ENCODE peak calls at places on chromosomes 12 and 14, in eight cellular contexts. R, A, G, S, W, V, N and I are unnamed samples.

GRCh38 chr12:52036587-52037171 is 14.6 kb upstream of the NR4A1 start:
- DNase-seq in G (peak), N (peak), R (peak), S (peak), V (peak), W (peak), A (peak), I (peak)

GRCh38 chr14:93903342-93904184 is 23.6 kb upstream of the FAM181A start:
- DNase-seq in R (peak), W (no peak), V (peak), N (no peak), G (no peak), A (no peak), S (no peak), I (peak)

GRCh38 chr12:65565601-65566560 is 258.4 kb upstream of the HMGA2 start:
- DNase-seq in R (peak), S (no peak), V (no peak), G (no peak), W (no peak), A (no peak), N (no peak), I (no peak)

GRCh38 chr12:120713861-120714482 is 3.7 kb downstream of the UNC119B start:
- DNase-seq in G (peak), S (peak), N (peak), V (peak), R (peak), W (peak), A (peak), I (peak)

GRCh38 chr12:122847921-122848421 is 12.7 kb downstream of the HIP1R start:
- DNase-seq in N (no peak), R (no peak), S (no peak), W (no peak), V (no peak), A (no peak), G (no peak), I (no peak)

GRCh38 chr12:124543052-124543590 is 24.3 kb downstream of the NCOR2 start:
- DNase-seq in V (no peak), A (no peak), R (no peak), G (no peak), N (no peak), W (no peak), S (no peak), I (peak)

GRCh38 chr12:124399622-124400021 is 104.7 kb downstream of the RFLNA start:
- DNase-seq in R (no peak), G (no peak), S (peak), N (no peak), A (no peak), W (peak), V (peak), I (peak)

GRCh38 chr14:90676859-90677258 is 139.4 kb downstream of the TTC7B start:
- DNase-seq in R (no peak), A (no peak), S (no peak), W (no peak), N (no peak), V (no peak), G (no peak), I (no peak)

GRCh38 chr12:114403044-114403689 is 2.8 kb downstream of the TBX5 start:
- DNase-seq in S (peak), N (no peak), V (no peak), G (no peak), W (no peak), R (no peak), A (no peak), I (peak)

GRCh38 chr14:83463500-83464098 is 1929.9 kb upstream of the SEL1L start:
- DNase-seq in N (peak), V (peak), S (no peak), A (no peak), W (no peak), R (peak), G (no peak), I (peak)

GRCh38 chr14:78967111-78967809 is 797.1 kb downstream of the NRXN3 start:
- DNase-seq in A (no peak), V (no peak), W (no peak), N (no peak), S (no peak), G (no peak), R (peak), I (no peak)